ENCODE peak calls at places on chromosome 19, in ten cellular contexts. Y is GM04503; B is kidney glomerular epithelial cell; M is HEK293T; W is Daoy; P is SHP77 treated with DMSO at 0.1 percent for 48 hours; V is omental fat pad; X is ecto neural progenitor cell; O is brain pericyte; N is activated naive CD4-positive, alpha-beta T cell treated with Interleukin-2 at 50 U/mL for 16 hours. H is an unnamed sample.

GRCh38 chr19:38741670-38742069 is 2.6 kb downstream of the CAPN12 start:
- DNase-seq in Y (no peak), B (no peak), M (no peak), W (peak; percentile 3), P (no peak), V (no peak), X (no peak), O (no peak), N (no peak), H (no peak)

GRCh38 chr19:13012690-13013608 is 17.7 kb downstream of the NFIX start:
- DNase-seq in Y (no peak), B (peak; percentile 32), M (no peak), W (peak; percentile 83), P (no peak), V (no peak), X (no peak), O (no peak), N (peak; percentile 30), H (no peak)

GRCh38 chr19:49157445-49158224 is at the start of gene TRPM4:
- DNase-seq in Y (no peak), B (peak; percentile 40), M (peak; percentile 80), W (peak; percentile 87), P (peak; percentile 26), V (peak; percentile 72), X (peak; percentile 94), O (no peak), N (peak; percentile 52), H (peak; percentile 83)

GRCh38 chr19:15332311-15332996 is at the start of gene BRD4:
- DNase-seq in Y (no peak), B (peak; percentile 19), M (peak; percentile 89), W (peak; percentile 78), P (peak; percentile 5), V (no peak), X (peak; percentile 87), O (no peak), N (peak; percentile 81), H (peak; percentile 74)

GRCh38 chr19:55540619-55541018 is 3.7 kb upstream of the SBK2 start:
- DNase-seq in Y (no peak), B (no peak), M (no peak), W (no peak), P (no peak), V (no peak), X (no peak), O (no peak), N (no peak), H (no peak)

GRCh38 chr19:18701250-18701608 is 17.7 kb downstream of the CRTC1 start:
- DNase-seq in Y (no peak), B (no peak), M (no peak), W (no peak), P (no peak), V (no peak), X (no peak), O (no peak), N (no peak), H (no peak)

GRCh38 chr19:23509686-23510450 is 114.6 kb upstream of the ZNF91 start:
- DNase-seq in Y (no peak), B (no peak), M (no peak), W (peak; percentile 19), P (no peak), V (no peak), X (no peak), O (no peak), N (no peak), H (no peak)

GRCh38 chr19:53094749-53095575 is 8.3 kb downstream of the ZNF160 start:
- DNase-seq in Y (no peak), B (no peak), M (no peak), W (no peak), P (no peak), V (no peak), X (peak; percentile 85), O (no peak), N (no peak), H (peak; percentile 54)

GRCh38 chr19:7540761-7541480 is 5.4 kb downstream of the PNPLA6 start:
- DNase-seq in Y (no peak), B (peak; percentile 23), M (peak; percentile 33), W (peak; percentile 73), P (no peak), V (no peak), X (peak; percentile 60), O (no peak), N (peak; percentile 15), H (no peak)

GRCh38 chr19:32537626-32538025 is 43.4 kb upstream of the PDCD5 start:
- DNase-seq in Y (no peak), B (no peak), M (no peak), W (no peak), P (no peak), V (no peak), X (no peak), O (no peak), N (no peak), H (peak; percentile 47)

GRCh38 chr19:5452594-5453565 is 2.3 kb upstream of the ZNRF4 start:
- DNase-seq in Y (no peak), B (no peak), M (peak; percentile 64), W (peak; percentile 58), P (peak; percentile 53), V (no peak), X (no peak), O (no peak), N (no peak), H (no peak)

GRCh38 chr19:5880604-5881078 is 10.3 kb upstream of the FUT5 start:
- DNase-seq in Y (peak; percentile 44), B (peak; percentile 86), M (no peak), W (no peak), P (peak; percentile 37), V (peak; percentile 29), X (peak; percentile 42), O (peak; percentile 48), N (no peak), H (no peak)

GRCh38 chr19:45391346-45391745 is 13.5 kb downstream of the PPP1R13L start:
- DNase-seq in Y (no peak), B (no peak), M (peak; percentile 58), W (peak; percentile 54), P (no peak), V (no peak), X (no peak), O (no peak), N (no peak), H (no peak)

GRCh38 chr19:11448923-11449554 is 13.6 kb downstream of the PRKCSH start:
- DNase-seq in Y (no peak), B (no peak), M (no peak), W (no peak), P (no peak), V (no peak), X (no peak), O (no peak), N (no peak), H (no peak)

GRCh38 chr19:11479470-11480080 is 1.3 kb downstream of the ELAVL3 start:
- DNase-seq in Y (no peak), B (no peak), M (peak; percentile 74), W (peak; percentile 32), P (peak; percentile 47), V (no peak), X (peak; percentile 86), O (no peak), N (peak; percentile 22), H (peak; percentile 50)

GRCh38 chr19:14554382-14554812 is 17.5 kb downstream of the NDUFB7 start:
- DNase-seq in Y (no peak), B (no peak), M (no peak), W (no peak), P (no peak), V (no peak), X (no peak), O (no peak), N (no peak), H (no peak)

GRCh38 chr19:47471733-47472457 is at the start of gene SLC8A2:
- DNase-seq in Y (peak; percentile 8), B (no peak), M (peak; percentile 88), W (peak; percentile 84), P (peak; percentile 7), V (no peak), X (peak; percentile 96), O (peak; percentile 20), N (peak; percentile 64), H (peak; percentile 94)

GRCh38 chr19:11480081-11480926 is 542 bp downstream of the ELAVL3 start:
- DNase-seq in Y (no peak), B (no peak), M (no peak), W (no peak), P (no peak), V (no peak), X (peak; percentile 50), O (no peak), N (no peak), H (no peak)

GRCh38 chr19:6108721-6109633 is 1.3 kb downstream of the RFX2 start:
- DNase-seq in Y (no peak), B (peak; percentile 19), M (no peak), W (peak; percentile 65), P (peak; percentile 10), V (peak; percentile 66), X (peak; percentile 62), O (no peak), N (peak; percentile 71), H (no peak)

H was measured in neuronal stem cell.